ENCODE peak calls at places on chromosome 4, in six cellular contexts. One of them, this sample, is unnamed.

GRCh38 chr4:7878323-7878722 is 61.3 kb downstream of the AFAP1 start:
- DNase-seq in keratinocyte: no peak
- DNase-seq in lung: no peak
- DNase-seq in AG04450: no peak
- DNase-seq in psoas muscle: no peak
- DNase-seq in right cardiac atrium: no peak
- DNase-seq in this sample: no peak

GRCh38 chr4:78651250-78651860 is 99.8 kb downstream of the ANXA3 start:
- DNase-seq in keratinocyte: no peak
- DNase-seq in lung: no peak
- DNase-seq in AG04450: no peak
- DNase-seq in psoas muscle: no peak
- DNase-seq in right cardiac atrium: no peak
- DNase-seq in this sample: no peak

GRCh38 chr4:113950207-113950606 is 29.2 kb downstream of the ARSJ start:
- DNase-seq in keratinocyte: no peak
- DNase-seq in lung: no peak
- DNase-seq in AG04450: no peak
- DNase-seq in psoas muscle: no peak
- DNase-seq in right cardiac atrium: no peak
- DNase-seq in this sample: no peak

GRCh38 chr4:185559913-185560281 is 24.6 kb upstream of the PDLIM3 start:
- DNase-seq in keratinocyte: peak
- DNase-seq in lung: no peak
- DNase-seq in AG04450: no peak
- DNase-seq in psoas muscle: peak
- DNase-seq in right cardiac atrium: no peak
- DNase-seq in this sample: no peak

GRCh38 chr4:102625232-102625930 is 124.2 kb downstream of the NFKB1 start:
- DNase-seq in keratinocyte: no peak
- DNase-seq in lung: no peak
- DNase-seq in AG04450: no peak
- DNase-seq in psoas muscle: peak
- DNase-seq in right cardiac atrium: peak
- DNase-seq in this sample: no peak

GRCh38 chr4:3233391-3234071 is 15.4 kb upstream of the MSANTD1 start:
- DNase-seq in keratinocyte: no peak
- DNase-seq in lung: no peak
- DNase-seq in AG04450: no peak
- DNase-seq in psoas muscle: no peak
- DNase-seq in right cardiac atrium: no peak
- DNase-seq in this sample: no peak

GRCh38 chr4:18860836-18861530 is 839.4 kb upstream of the LCORL start:
- DNase-seq in keratinocyte: no peak
- DNase-seq in lung: no peak
- DNase-seq in AG04450: no peak
- DNase-seq in psoas muscle: no peak
- DNase-seq in right cardiac atrium: no peak
- DNase-seq in this sample: no peak

GRCh38 chr4:24557036-24558022 is 27.0 kb downstream of the DHX15 start:
- DNase-seq in keratinocyte: no peak
- DNase-seq in lung: no peak
- DNase-seq in AG04450: no peak
- DNase-seq in psoas muscle: no peak
- DNase-seq in right cardiac atrium: no peak
- DNase-seq in this sample: no peak

GRCh38 chr4:153067376-153067775 is 131.3 kb downstream of the FHDC1 start:
- DNase-seq in keratinocyte: no peak
- DNase-seq in lung: no peak
- DNase-seq in AG04450: no peak
- DNase-seq in psoas muscle: no peak
- DNase-seq in right cardiac atrium: no peak
- DNase-seq in this sample: no peak

GRCh38 chr4:100848865-100849264 is 331.0 kb upstream of the EMCN start:
- DNase-seq in keratinocyte: no peak
- DNase-seq in lung: no peak
- DNase-seq in AG04450: no peak
- DNase-seq in psoas muscle: no peak
- DNase-seq in right cardiac atrium: no peak
- DNase-seq in this sample: no peak

GRCh38 chr4:186902361-186902760 is 178.7 kb upstream of the FAT1 start:
- DNase-seq in keratinocyte: no peak
- DNase-seq in lung: no peak
- DNase-seq in AG04450: no peak
- DNase-seq in psoas muscle: no peak
- DNase-seq in right cardiac atrium: no peak
- DNase-seq in this sample: no peak

GRCh38 chr4:7430368-7430964 is 4.3 kb downstream of the PSAPL1 start:
- DNase-seq in keratinocyte: peak
- DNase-seq in lung: no peak
- DNase-seq in AG04450: no peak
- DNase-seq in psoas muscle: no peak
- DNase-seq in right cardiac atrium: no peak
- DNase-seq in this sample: no peak

GRCh38 chr4:145930592-145930991 is 8.0 kb downstream of the ZNF827 start:
- DNase-seq in keratinocyte: no peak
- DNase-seq in lung: no peak
- DNase-seq in AG04450: no peak
- DNase-seq in psoas muscle: no peak
- DNase-seq in right cardiac atrium: peak
- DNase-seq in this sample: no peak

GRCh38 chr4:54320826-54321320 is 91.8 kb downstream of the PDGFRA start:
- DNase-seq in keratinocyte: peak
- DNase-seq in lung: no peak
- DNase-seq in AG04450: no peak
- DNase-seq in psoas muscle: no peak
- DNase-seq in right cardiac atrium: no peak
- DNase-seq in this sample: no peak
- H3K4me3 ChIP-seq in keratinocyte: no peak
- H3K4me3 ChIP-seq in lung: no peak
- H3K4me3 ChIP-seq in AG04450: no peak
- H3K4me3 ChIP-seq in psoas muscle: no peak
- H3K4me3 ChIP-seq in right cardiac atrium: no peak
- H3K4me3 ChIP-seq in this sample: no peak

GRCh38 chr4:61044837-61045236 is 155.3 kb upstream of the ADGRL3 start:
- DNase-seq in keratinocyte: no peak
- DNase-seq in lung: no peak
- DNase-seq in AG04450: no peak
- DNase-seq in psoas muscle: no peak
- DNase-seq in right cardiac atrium: no peak
- DNase-seq in this sample: no peak
- H3K4me3 ChIP-seq in keratinocyte: no peak
- H3K4me3 ChIP-seq in lung: no peak
- H3K4me3 ChIP-seq in AG04450: no peak
- H3K4me3 ChIP-seq in psoas muscle: no peak
- H3K4me3 ChIP-seq in right cardiac atrium: no peak
- H3K4me3 ChIP-seq in this sample: no peak

DNA sequence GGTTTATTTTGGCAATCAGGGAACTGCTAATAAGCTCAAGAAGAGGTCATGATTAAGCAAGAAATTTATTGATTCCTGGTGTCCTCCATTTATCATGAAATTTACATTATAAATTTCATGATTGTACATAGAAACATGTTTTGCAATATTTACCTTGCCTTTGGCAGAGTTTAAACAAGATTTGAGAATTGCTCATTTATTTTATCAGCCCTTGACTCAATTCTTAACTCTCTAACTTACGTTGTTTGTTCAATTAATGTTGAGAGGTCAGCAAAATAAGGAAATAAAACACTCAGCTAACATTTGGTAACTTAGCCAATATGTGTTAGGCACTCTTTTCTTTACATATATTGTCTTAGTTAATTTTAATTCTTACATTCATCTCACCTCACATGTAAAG is 286.5 kb downstream of the SLC7A11 start:
- DNase-seq in keratinocyte: no peak
- DNase-seq in lung: no peak
- DNase-seq in AG04450: no peak
- DNase-seq in psoas muscle: no peak
- DNase-seq in right cardiac atrium: no peak
- DNase-seq in this sample: no peak
- H3K4me3 ChIP-seq in keratinocyte: no peak
- H3K4me3 ChIP-seq in lung: no peak
- H3K4me3 ChIP-seq in AG04450: no peak
- H3K4me3 ChIP-seq in psoas muscle: no peak
- H3K4me3 ChIP-seq in right cardiac atrium: no peak
- H3K4me3 ChIP-seq in this sample: no peak

GRCh38 chr4:84378983-84379382 is 120.1 kb downstream of the NKX6-1 start:
- DNase-seq in keratinocyte: no peak
- DNase-seq in lung: no peak
- DNase-seq in AG04450: no peak
- DNase-seq in psoas muscle: no peak
- DNase-seq in right cardiac atrium: no peak
- DNase-seq in this sample: no peak
- H3K4me3 ChIP-seq in keratinocyte: no peak
- H3K4me3 ChIP-seq in lung: no peak
- H3K4me3 ChIP-seq in AG04450: no peak
- H3K4me3 ChIP-seq in psoas muscle: no peak
- H3K4me3 ChIP-seq in right cardiac atrium: no peak
- H3K4me3 ChIP-seq in this sample: no peak

DNA sequence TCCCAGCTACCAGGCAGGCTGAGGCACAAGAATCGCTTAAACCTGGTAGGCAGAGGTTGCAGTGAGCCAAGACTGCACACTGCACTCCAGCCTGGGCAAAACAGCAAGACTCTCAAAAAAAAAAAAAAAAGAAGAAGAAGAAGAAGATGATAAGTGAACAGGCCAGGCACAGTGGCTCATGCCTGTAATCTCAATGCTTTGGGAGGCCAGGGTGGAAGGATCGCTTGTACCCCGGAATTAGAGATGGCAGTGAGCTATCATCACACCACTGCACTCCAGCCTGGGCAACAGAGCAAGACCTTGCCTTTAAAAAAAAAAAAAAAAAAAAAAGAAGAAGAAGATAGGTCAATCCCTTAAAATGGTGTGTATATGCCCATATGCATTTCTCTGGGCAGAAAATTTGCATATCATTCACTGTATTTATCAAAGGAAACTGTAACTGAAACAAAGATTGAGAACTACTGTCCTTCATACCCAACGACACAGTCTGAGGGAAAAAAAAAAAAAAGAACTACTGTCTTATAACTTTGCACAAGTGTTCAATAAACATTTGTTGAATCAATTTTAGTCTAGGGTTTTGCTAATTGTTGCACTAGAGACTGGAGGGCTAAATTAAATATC is 2.3 kb downstream of the RFC1 start:
- DNase-seq in keratinocyte: no peak
- DNase-seq in lung: no peak
- DNase-seq in AG04450: no peak
- DNase-seq in psoas muscle: no peak
- DNase-seq in right cardiac atrium: no peak
- DNase-seq in this sample: no peak
- H3K4me3 ChIP-seq in keratinocyte: no peak
- H3K4me3 ChIP-seq in lung: no peak
- H3K4me3 ChIP-seq in AG04450: no peak
- H3K4me3 ChIP-seq in psoas muscle: no peak
- H3K4me3 ChIP-seq in right cardiac atrium: no peak
- H3K4me3 ChIP-seq in this sample: no peak

GRCh38 chr4:120066182-120066524 is 495 bp downstream of the MAD2L1 start:
- DNase-seq in keratinocyte: no peak
- DNase-seq in lung: no peak
- DNase-seq in AG04450: no peak
- DNase-seq in psoas muscle: no peak
- DNase-seq in right cardiac atrium: no peak
- DNase-seq in this sample: no peak

GRCh38 chr4:120066525-120067333 is at the start of gene MAD2L1:
- DNase-seq in keratinocyte: peak
- DNase-seq in lung: peak
- DNase-seq in AG04450: peak
- DNase-seq in psoas muscle: peak
- DNase-seq in right cardiac atrium: peak
- DNase-seq in this sample: peak

GRCh38 chr4:120070191-120070590 is 3.5 kb upstream of the MAD2L1 start:
- DNase-seq in keratinocyte: no peak
- DNase-seq in lung: no peak
- DNase-seq in AG04450: no peak
- DNase-seq in psoas muscle: no peak
- DNase-seq in right cardiac atrium: no peak
- DNase-seq in this sample: no peak

GRCh38 chr4:120071192-120071795 is 4.6 kb upstream of the MAD2L1 start:
- DNase-seq in keratinocyte: no peak
- DNase-seq in lung: peak
- DNase-seq in AG04450: no peak
- DNase-seq in psoas muscle: no peak
- DNase-seq in right cardiac atrium: no peak
- DNase-seq in this sample: no peak
- H3K4me3 ChIP-seq in keratinocyte: no peak
- H3K4me3 ChIP-seq in lung: no peak
- H3K4me3 ChIP-seq in AG04450: no peak
- H3K4me3 ChIP-seq in psoas muscle: no peak
- H3K4me3 ChIP-seq in right cardiac atrium: no peak
- H3K4me3 ChIP-seq in this sample: no peak

DNA sequence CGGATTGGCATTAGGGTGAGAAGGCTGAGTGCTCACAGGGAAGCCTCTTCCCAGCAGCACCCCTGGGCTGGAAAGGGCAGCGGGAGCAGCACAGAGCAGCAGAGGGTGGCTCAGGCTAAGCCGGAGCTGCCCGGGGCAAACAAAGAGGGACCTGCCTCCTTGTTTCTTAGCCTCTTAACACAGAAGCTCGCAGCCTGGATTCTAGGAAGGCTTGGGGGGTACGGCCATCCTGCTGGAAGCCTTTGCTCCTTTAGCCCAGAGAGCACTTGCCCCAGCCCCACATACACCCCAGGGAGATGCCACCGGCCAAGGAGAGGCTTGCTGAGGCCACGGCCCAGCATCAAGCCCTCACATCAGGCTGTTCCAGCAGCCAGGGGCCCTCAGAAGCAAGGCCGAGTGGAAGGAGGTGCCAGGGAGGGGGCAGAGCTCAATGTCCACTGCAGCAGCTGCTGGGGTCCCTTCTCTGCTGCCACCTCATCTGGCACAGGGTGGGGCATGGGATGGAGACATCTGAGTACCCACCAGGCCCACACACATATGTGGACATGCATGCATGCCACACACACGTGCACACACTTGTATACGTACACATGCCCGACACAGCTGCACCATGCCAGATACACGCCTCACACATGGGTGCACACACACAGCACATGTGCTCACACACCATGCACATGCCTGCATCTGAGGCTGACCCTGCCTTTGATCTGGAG is 20.3 kb upstream of the SPON2 start:
- DNase-seq in keratinocyte: no peak
- DNase-seq in lung: no peak
- DNase-seq in AG04450: no peak
- DNase-seq in psoas muscle: peak
- DNase-seq in right cardiac atrium: peak
- DNase-seq in this sample: peak
- H3K4me3 ChIP-seq in keratinocyte: no peak
- H3K4me3 ChIP-seq in lung: no peak
- H3K4me3 ChIP-seq in AG04450: no peak
- H3K4me3 ChIP-seq in psoas muscle: peak
- H3K4me3 ChIP-seq in right cardiac atrium: no peak
- H3K4me3 ChIP-seq in this sample: no peak

This sample was measured in mucosa of descending colon.